ENCODE peak calls at places on chromosome 1, in six cellular contexts. V is body of pancreas, M is H1, Q is HCT116, J is cardiac muscle cell, D is ovary. O is an unnamed sample.

GRCh38 chr1:235107368-235108184 is 21.1 kb downstream of the TOMM20 start:
- DNase-seq in D (no peak), M (peak; percentile 45), Q (no peak), V (no peak), J (no peak), O (no peak)

GRCh38 chr1:111582644-111583618 is 36.7 kb upstream of the RAP1A start:
- DNase-seq in D (no peak), M (no peak), V (no peak), J (no peak), Q (no peak), O (no peak)

GRCh38 chr1:10659646-10660540 is 136.6 kb downstream of the CASZ1 start:
- DNase-seq in Q (no peak), J (no peak), D (no peak), M (no peak), V (no peak), O (no peak)

GRCh38 chr1:29691499-29691898 is 455.2 kb downstream of the PTPRU start:
- DNase-seq in V (no peak), D (no peak), Q (no peak), J (no peak), M (no peak), O (no peak)

GRCh38 chr1:51671527-51672325 is 54.8 kb downstream of the OSBPL9 start:
- DNase-seq in M (no peak), D (no peak), Q (no peak), V (no peak), J (peak; percentile 38), O (no peak)

GRCh38 chr1:44609412-44609767 is 64.9 kb downstream of the TMEM53 start:
- DNase-seq in D (peak; percentile 67), J (peak; percentile 85), M (peak; percentile 93), Q (peak; percentile 10), V (peak; percentile 47), O (peak; percentile 90)

GRCh38 chr1:11472284-11472683 is 6.7 kb upstream of the DISP3 start:
- DNase-seq in M (no peak), V (no peak), Q (no peak), J (no peak), D (no peak), O (no peak)

GRCh38 chr1:234998174-234998741 is 130.4 kb downstream of the TOMM20 start:
- DNase-seq in M (no peak), J (no peak), V (no peak), D (peak; percentile 59), Q (peak; percentile 80), O (no peak)

GRCh38 chr1:107683683-107684082 is 281.3 kb downstream of the VAV3 start:
- DNase-seq in V (no peak), Q (no peak), D (no peak), J (no peak), M (no peak), O (no peak)

GRCh38 chr1:241631674-241632073 is 8.5 kb downstream of the CHML start:
- DNase-seq in J (no peak), V (no peak), M (no peak), D (no peak), Q (no peak), O (no peak)

GRCh38 chr1:66648896-66649597 is 103.2 kb upstream of the DYNLT5 start:
- DNase-seq in M (no peak), D (no peak), V (no peak), J (no peak), Q (no peak), O (no peak)

GRCh38 chr1:245264226-245264625 is 109.4 kb downstream of the KIF26B start:
- DNase-seq in M (no peak), J (no peak), Q (no peak), D (no peak), V (no peak), O (no peak)

GRCh38 chr1:169550294-169550693 is 36.0 kb downstream of the F5 start:
- DNase-seq in Q (peak; percentile 40), M (no peak), J (peak; percentile 53), D (no peak), V (no peak), O (no peak)

GRCh38 chr1:232047473-232047872 is 420.9 kb downstream of the DISC1 start:
- DNase-seq in Q (peak; percentile 13), J (no peak), M (no peak), D (no peak), V (no peak), O (peak; percentile 59)

GRCh38 chr1:14057640-14058039 is 357.7 kb downstream of the PRDM2 start:
- DNase-seq in J (no peak), M (no peak), V (no peak), Q (no peak), D (no peak), O (no peak)

GRCh38 chr1:83559531-83559930 is 439.4 kb downstream of the TTLL7 start:
- DNase-seq in D (no peak), J (no peak), V (no peak), M (no peak), Q (no peak), O (no peak)

GRCh38 chr1:83555871-83556270 is 443.1 kb downstream of the TTLL7 start:
- DNase-seq in V (no peak), Q (no peak), M (no peak), D (no peak), J (no peak), O (no peak)

GRCh38 chr1:83552820-83553219 is 446.1 kb downstream of the TTLL7 start:
- DNase-seq in D (no peak), M (no peak), J (no peak), Q (no peak), V (no peak), O (no peak)

GRCh38 chr1:83559090-83559489 is 439.8 kb downstream of the TTLL7 start:
- DNase-seq in D (no peak), J (no peak), M (no peak), V (no peak), Q (no peak), O (no peak)

DNA sequence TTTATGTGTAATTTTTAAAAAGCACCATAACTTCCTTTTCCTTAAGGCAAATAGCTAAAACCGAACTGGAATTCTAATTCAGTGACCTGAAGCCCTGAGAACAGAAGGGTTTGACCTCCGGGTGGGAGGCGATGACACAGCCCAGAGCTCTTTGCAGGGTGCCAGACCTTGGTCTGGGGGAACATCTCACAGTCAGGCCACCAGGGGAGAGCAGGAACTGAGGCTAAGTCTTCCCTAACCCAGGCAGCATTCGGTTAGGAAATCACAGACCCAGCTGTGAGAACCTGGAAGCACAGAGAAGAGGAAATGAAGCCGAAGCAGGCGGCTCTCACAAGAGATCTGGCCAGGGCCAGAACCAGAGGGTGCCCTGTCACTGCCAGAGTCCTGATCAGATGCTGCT is 444.8 kb downstream of the TTLL7 start:
- DNase-seq in M (no peak), V (peak; percentile 9), Q (no peak), J (peak; percentile 13), D (no peak), O (no peak)
- TF ChIP-seq CTCF in M (peak; percentile 14), V (no peak), Q (no peak), J (no peak), D (no peak), O (peak; percentile 3)

GRCh38 chr1:192527950-192528349 is 47.6 kb upstream of the RGS1 start:
- DNase-seq in M (no peak), V (no peak), Q (no peak), D (no peak), J (no peak), O (no peak)

GRCh38 chr1:192530254-192530653 is 45.3 kb upstream of the RGS1 start:
- DNase-seq in J (no peak), D (no peak), V (no peak), M (no peak), Q (no peak), O (no peak)

GRCh38 chr1:192529811-192530210 is 45.8 kb upstream of the RGS1 start:
- DNase-seq in V (no peak), J (no peak), Q (no peak), D (no peak), M (no peak), O (no peak)

GRCh38 chr1:192524223-192524622 is 51.4 kb upstream of the RGS1 start:
- DNase-seq in J (no peak), V (no peak), Q (no peak), M (no peak), D (no peak), O (no peak)

DNA sequence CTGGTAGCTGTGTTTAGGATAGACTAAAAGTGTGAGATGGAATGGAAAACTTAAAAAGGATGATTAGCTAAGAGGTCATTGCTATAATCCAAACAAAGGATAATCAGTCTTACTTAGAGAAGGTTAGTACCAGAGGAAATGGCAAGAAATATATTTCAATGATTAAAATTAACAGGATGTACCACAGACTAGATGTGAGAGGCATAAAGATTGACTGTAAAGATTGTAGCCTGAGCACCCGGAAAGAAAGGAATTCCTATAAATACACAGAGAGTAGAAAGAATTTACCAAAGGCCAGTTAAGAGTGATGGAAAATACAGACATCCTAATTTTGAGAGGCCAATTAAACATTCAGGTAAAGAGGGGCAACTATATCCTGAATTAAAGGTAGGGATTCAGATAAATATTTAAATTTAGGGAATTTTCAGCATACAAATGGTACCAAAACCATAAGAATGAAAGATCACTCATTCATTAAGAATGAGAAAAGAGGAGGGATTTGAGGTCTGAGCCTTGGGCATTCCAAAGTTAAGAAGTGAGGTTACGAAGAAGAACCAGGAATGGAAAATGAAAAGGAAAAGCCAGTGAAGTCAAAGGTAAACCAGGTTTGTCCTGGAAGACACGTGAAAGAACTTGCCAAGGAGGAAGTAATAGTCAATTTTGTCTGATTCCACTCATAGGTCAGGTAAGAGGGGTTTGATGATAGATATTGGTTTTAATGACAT is 46.4 kb upstream of the RGS1 start:
- DNase-seq in M (no peak), D (no peak), V (no peak), Q (no peak), J (no peak), O (no peak)
- H3K27ac ChIP-seq in M (no peak overlapping the region), D (no peak overlapping the region), V (no peak overlapping the region), Q (no peak overlapping the region), J (no peak overlapping the region), O (no peak overlapping the region)

DNA sequence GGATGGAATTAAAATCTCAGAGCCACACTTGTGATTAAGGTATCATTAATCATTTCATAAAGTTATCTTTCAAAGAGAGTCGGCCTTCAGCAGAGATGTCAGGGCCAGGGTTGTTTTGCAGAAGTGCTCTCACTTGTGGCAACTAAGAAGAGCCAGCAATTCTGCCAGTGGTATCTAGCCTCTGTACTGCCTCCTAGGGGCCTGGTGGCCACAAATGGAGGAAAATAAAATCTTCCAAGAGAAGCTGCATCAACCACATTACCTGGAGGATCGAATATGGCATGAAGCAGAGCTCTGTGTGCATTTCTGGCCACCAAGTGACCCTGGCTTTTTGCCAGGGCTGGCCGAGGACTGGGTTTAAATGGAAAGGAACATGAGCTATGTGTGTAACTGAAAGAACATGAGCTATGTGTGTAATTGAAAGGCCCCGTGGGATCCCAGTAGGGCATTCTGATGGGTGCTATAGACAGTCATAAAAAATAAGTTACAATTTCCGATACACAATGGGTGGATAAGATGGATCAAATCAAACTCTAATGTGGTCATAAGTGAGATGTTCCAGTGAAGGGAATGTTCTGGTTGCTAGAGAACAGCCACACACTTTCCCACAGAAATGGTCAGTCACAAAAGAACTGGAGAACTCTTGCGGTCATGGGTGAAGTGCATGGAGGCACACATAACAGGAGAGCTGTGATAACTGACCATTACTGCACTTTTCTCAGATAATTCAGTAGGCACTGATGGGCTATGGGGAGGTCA is 335.8 kb downstream of the CAMTA1 start:
- DNase-seq in V (no peak), Q (no peak), D (no peak), J (no peak), M (no peak), O (no peak)
- TF ChIP-seq CTCF in V (no peak), Q (peak; percentile 18), D (no peak), J (no peak), M (no peak), O (no peak)

DNA sequence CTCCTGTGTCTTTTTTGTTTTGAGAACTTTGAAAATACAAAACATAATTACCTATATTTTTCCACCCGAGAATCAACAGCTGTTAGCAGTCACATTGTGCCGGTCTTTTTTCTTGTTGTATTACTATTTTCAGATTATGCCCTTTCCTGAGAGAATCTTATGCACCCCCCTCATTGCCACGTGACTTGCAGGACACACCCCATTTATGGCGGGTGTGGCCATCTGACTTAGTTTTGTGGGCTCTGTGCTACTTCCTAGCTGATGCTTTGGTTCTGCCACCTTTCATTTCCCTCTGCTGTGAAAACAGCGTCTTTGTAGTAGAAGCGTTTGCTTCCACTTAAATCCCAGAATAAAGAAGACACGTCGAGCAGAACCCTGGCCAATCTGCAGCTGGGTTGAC is 82.8 kb upstream of the SOX13 start:
- DNase-seq in D (no peak), J (no peak), Q (no peak), M (no peak), V (no peak), O (no peak)
- H3K27ac ChIP-seq in D (no peak overlapping the region), J (no peak overlapping the region), Q (no peak overlapping the region), M (no peak overlapping the region), V (no peak overlapping the region), O (no peak overlapping the region)